ENCODE peak calls at places on chromosomes 3 and 15, in nine cellular contexts. L is heart left ventricle, M is neural progenitor cell, P is pancreas, T is Peyer's patch, V is PC-3, B is PC-9, E is lower lobe of right lung, K is ovary. Z is an unnamed sample. For H3K4me1, the result is how much of the 10 kb centered on the place peaks cover.

GRCh38 chr3:195809291-195809785 is 2.4 kb downstream of the MUC4 start:
- DNase-seq in L (no peak), M (no peak), P (no peak), T (peak), V (no peak), B (no peak), E (no peak), K (no peak), Z (peak)

GRCh38 chr3:100761211-100761921 is 52.1 kb downstream of the TFG start:
- DNase-seq in L (no peak), M (peak), P (no peak), T (no peak), V (peak), B (no peak), E (no peak), K (no peak), Z (no peak)

GRCh38 chr3:123141276-123141675 is 60.5 kb upstream of the SEC22A start:
- DNase-seq in L (no peak), M (no peak), P (no peak), T (no peak), V (no peak), B (no peak), E (no peak), K (no peak), Z (no peak)

GRCh38 chr15:56739964-56740640 is 6.8 kb upstream of the ZNF280D start:
- DNase-seq in L (no peak), M (no peak), P (no peak), T (no peak), V (peak), B (no peak), E (no peak), K (no peak), Z (no peak)

GRCh38 chr3:63193647-63194046 is 84.5 kb upstream of the SYNPR start:
- DNase-seq in L (no peak), M (peak), P (no peak), T (no peak), V (peak), B (no peak), E (no peak), K (no peak), Z (no peak)

GRCh38 chr3:105594219-105594618 is 227.5 kb downstream of the ALCAM start:
- DNase-seq in L (no peak), M (no peak), P (no peak), T (no peak), V (peak), B (no peak), E (no peak), K (no peak), Z (no peak)

GRCh38 chr15:99149366-99149765 is 44.5 kb downstream of the SYNM start:
- DNase-seq in L (no peak), M (no peak), P (no peak), T (no peak), V (no peak), B (no peak), E (no peak), K (no peak), Z (no peak)

GRCh38 chr15:41958002-41958420 is 14.3 kb downstream of the EHD4 start:
- DNase-seq in L (peak), M (no peak), P (no peak), T (no peak), V (no peak), B (no peak), E (no peak), K (no peak), Z (no peak)

GRCh38 chr3:132378048-132378762 is 39.1 kb upstream of the DNAJC13 start:
- DNase-seq in L (no peak), M (no peak), P (no peak), T (no peak), V (no peak), B (no peak), E (no peak), K (no peak), Z (no peak)

GRCh38 chr15:87944051-87944450 is 312.5 kb downstream of the NTRK3 start:
- DNase-seq in L (no peak), M (no peak), P (no peak), T (no peak), V (no peak), B (no peak), E (no peak), K (no peak), Z (no peak)

GRCh38 chr3:88034463-88034862 is 24.3 kb downstream of the CGGBP1 start:
- DNase-seq in L (no peak), M (no peak), P (no peak), T (no peak), V (no peak), B (no peak), E (no peak), K (no peak), Z (no peak)

GRCh38 chr3:29079358-29079757 is 201.5 kb upstream of the RBMS3 start:
- DNase-seq in L (no peak), M (no peak), P (no peak), T (no peak), V (no peak), B (no peak), E (no peak), K (no peak), Z (no peak)

GRCh38 chr15:92810418-92811138 is 89.5 kb upstream of the CHD2 start:
- DNase-seq in L (peak), M (peak), P (no peak), T (no peak), V (peak), B (peak), E (peak), K (peak), Z (no peak)

GRCh38 chr15:75695206-75695605 is 17.4 kb downstream of the CSPG4 start:
- DNase-seq in L (no peak), M (no peak), P (peak), T (no peak), V (no peak), B (no peak), E (no peak), K (no peak), Z (no peak)
- H3K27ac ChIP-seq in L (peak), M (no peak), P (no peak), T (no peak), V (no peak), B (no peak), E (no peak), K (no peak), Z (no peak)

GRCh38 chr15:48631191-48631770 is 14.2 kb downstream of the FBN1 start:
- DNase-seq in L (no peak), M (peak), P (no peak), T (no peak), V (no peak), B (no peak), E (no peak), K (no peak), Z (no peak)
- H3K4me1 ChIP-seq in L (under half), M (under half), P (under half), T (under half), V (under half), B (under half), E (under half), K (under half), Z (under half)

GRCh38 chr3:36763850-36764703 is at the start of gene DCLK3:
- DNase-seq in L (peak), M (peak), P (peak), T (no peak), V (no peak), B (no peak), E (no peak), K (no peak), Z (no peak)
- TF ChIP-seq CTCF in L (no peak), M (peak), P (no peak), T (no peak), V (peak), B (no peak), E (no peak), K (no peak), Z (no peak)

DNA sequence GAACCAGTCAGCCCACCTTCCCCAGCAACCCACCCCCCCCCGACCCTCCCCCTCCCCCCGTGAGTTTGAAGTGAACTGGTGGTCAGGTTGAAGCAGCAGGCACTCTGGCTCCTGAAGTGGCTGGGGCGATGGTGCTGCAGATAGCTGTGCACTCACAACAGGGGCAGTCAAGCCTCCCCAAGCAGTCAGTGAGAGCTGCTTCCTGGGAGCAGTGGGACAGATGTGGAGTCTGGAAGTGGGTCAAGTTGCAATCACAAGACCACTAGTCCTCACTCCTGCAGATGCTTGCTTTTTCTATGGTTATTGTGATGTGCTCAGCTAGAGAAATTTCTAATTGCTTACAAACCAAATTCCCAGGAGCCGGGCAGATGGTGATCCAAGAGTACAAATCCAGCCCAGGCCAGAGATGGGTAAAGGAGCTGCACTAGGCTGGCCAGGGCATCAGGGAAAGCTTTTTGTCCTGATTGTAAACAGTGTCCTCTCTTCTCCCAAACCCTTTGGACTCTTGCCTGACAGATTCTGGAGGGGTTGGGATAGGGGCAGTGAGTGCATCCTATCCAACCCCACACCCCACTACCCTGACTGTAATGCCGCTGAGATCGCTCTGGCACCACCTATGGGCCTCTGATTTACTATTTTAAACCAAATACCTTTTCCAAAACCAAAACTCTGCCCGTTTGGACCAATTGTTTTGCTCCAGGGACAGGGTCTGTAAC is 9.8 kb upstream of the CLPX start:
- DNase-seq in L (no peak), M (peak), P (no peak), T (no peak), V (no peak), B (no peak), E (no peak), K (no peak), Z (no peak)
- H3K27ac ChIP-seq in L (peak), M (no peak), P (no peak), T (no peak), V (no peak), B (no peak), E (no peak), K (no peak), Z (no peak)

DNA sequence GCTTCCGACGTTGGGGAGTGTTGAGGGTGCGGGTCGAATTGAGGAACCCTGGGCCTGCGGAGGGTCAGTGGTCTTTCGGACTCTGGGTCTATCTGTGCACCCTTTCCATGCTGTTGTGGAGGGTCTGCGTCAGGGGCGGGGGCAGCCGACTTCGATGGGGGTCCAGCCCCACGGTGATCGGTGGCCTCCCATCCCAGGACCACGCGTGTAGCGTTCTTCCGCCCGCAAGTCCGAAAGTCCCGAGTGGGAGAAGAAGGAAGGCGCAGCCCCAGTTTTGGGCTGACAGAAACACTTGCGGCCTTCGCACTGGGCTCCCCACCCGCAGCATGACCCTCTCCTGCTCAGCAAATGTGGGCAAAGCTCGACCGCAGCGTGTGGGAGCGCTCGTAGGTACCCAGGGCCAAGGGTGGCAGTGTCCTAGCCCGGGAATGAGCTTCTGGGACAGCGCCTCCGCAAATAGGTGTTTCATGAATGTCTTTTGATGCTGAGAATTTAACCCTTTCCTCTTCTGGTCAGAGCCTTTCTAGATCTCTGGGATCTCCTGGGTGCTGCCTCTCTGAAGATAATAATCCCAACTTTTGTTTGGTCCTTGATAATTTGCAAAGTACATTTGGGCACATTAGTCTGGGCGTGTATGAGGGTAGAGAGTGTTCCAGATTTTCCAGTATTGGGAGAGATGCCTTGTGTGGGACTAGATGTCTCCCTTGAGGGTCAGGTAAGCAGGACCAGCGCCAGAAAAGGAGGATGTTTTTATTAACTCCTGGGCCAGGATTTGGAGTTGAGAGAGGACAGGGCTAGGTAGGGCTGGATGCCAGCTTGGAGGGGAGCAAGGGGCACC is 2.3 kb upstream of the DLL4 start:
- DNase-seq in L (no peak), M (no peak), P (peak), T (peak), V (no peak), B (no peak), E (no peak), K (no peak), Z (no peak)
- H3K4me1 ChIP-seq in L (half or more), M (half or more), P (under half), T (half or more), V (under half), B (under half), E (half or more), K (under half), Z (half or more)

GRCh38 chr3:172148702-172149565 is 109.6 kb downstream of the FNDC3B start:
- DNase-seq in L (no peak), M (peak), P (no peak), T (no peak), V (no peak), B (peak), E (no peak), K (no peak), Z (no peak)
- TF ChIP-seq CTCF in L (no peak), M (no peak), P (no peak), T (no peak), V (no peak), B (no peak), E (no peak), K (no peak), Z (no peak)